ENCODE peak calls at places on chromosomes 7 and 10, in ten cellular contexts. H, E, K, V, D, T, Z, G, N and X are unnamed samples.

GRCh38 chr7:87886875-87887274 is 10.6 kb downstream of the DBF4 start:
- DNase-seq in H (peak), E (no peak), K (no peak), V (peak), D (no peak), T (peak), Z (peak), G (peak), N (no peak), X (no peak)

GRCh38 chr7:620885-621284 is 101.2 kb upstream of the PDGFA start:
- DNase-seq in H (peak), E (no peak), K (no peak), V (no peak), D (no peak), T (no peak), Z (peak), G (no peak), N (no peak), X (no peak)

GRCh38 chr10:27369832-27370231 is 129.2 kb upstream of the ACBD5 start:
- DNase-seq in H (no peak), E (no peak), K (no peak), V (peak), D (no peak), T (no peak), Z (peak), G (peak), N (no peak), X (no peak)

GRCh38 chr7:26987338-26987737 is 108.5 kb downstream of the HOXA1 start:
- DNase-seq in H (no peak), E (no peak), K (no peak), V (no peak), D (no peak), T (no peak), Z (no peak), G (no peak), N (no peak), X (no peak)

GRCh38 chr10:5625992-5626777 is 40.2 kb downstream of the ASB13 start:
- DNase-seq in H (no peak), E (no peak), K (no peak), V (no peak), D (no peak), T (no peak), Z (no peak), G (no peak), N (peak), X (no peak)

GRCh38 chr7:150450491-150450992 is at the start of gene GIMAP8:
- DNase-seq in H (no peak), E (peak), K (peak), V (no peak), D (peak), T (no peak), Z (no peak), G (no peak), N (peak), X (no peak)

GRCh38 chr7:148699024-148699771 is 495 bp downstream of the CUL1 start:
- DNase-seq in H (peak), E (peak), K (peak), V (peak), D (peak), T (peak), Z (peak), G (peak), N (peak), X (no peak)

GRCh38 chr7:68432585-68432984 is 1165.7 kb upstream of the AUTS2 start:
- DNase-seq in H (no peak), E (no peak), K (no peak), V (no peak), D (no peak), T (no peak), Z (no peak), G (peak), N (no peak), X (no peak)

GRCh38 chr10:78357027-78357672 is 323.5 kb downstream of the RPS24 start:
- DNase-seq in H (no peak), E (no peak), K (no peak), V (no peak), D (no peak), T (no peak), Z (no peak), G (no peak), N (no peak), X (no peak)

GRCh38 chr7:50509459-50509858 is 55.7 kb downstream of the DDC start:
- DNase-seq in H (no peak), E (no peak), K (no peak), V (peak), D (no peak), T (no peak), Z (no peak), G (peak), N (no peak), X (peak)

GRCh38 chr7:43619213-43620012 is 36.5 kb downstream of the STK17A start:
- DNase-seq in H (no peak), E (no peak), K (no peak), V (peak), D (no peak), T (peak), Z (no peak), G (no peak), N (no peak), X (no peak)

GRCh38 chr10:47045331-47045861 is 134.2 kb downstream of the PTPN20 start:
- DNase-seq in H (no peak), E (peak), K (no peak), V (no peak), D (peak), T (no peak), Z (no peak), G (no peak), N (peak), X (no peak)

DNA sequence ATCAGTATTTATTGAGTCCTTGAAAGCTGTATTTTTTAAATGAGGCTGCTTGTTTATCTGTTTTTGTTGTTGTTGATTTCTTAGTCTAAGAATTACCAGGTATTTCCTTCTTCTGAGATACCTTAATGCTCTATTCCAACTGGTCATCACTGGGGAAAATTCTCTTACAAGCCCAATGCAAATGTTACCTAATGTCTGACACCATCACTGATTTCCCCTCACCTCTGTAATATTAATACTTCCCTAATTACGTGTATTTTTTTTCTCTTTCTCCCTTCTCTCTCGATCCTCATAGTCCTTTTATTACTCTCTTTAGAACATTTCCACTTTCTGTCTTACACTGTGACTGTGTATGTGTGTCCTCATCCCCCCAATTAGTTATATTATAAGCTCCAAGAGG is 13.9 kb downstream of the HDAC9 start:
- DNase-seq in H (peak), E (no peak), K (no peak), V (no peak), D (no peak), T (no peak), Z (no peak), G (no peak), N (no peak), X (no peak)
- H3K4me3 ChIP-seq in H (peak), E (no peak), K (no peak), V (peak), D (no peak), T (peak), Z (peak), G (peak), N (no peak), X (peak)

GRCh38 chr7:151537818-151538561 is 18.3 kb upstream of the RHEB start:
- DNase-seq in H (peak), E (no peak), K (no peak), V (peak), D (no peak), T (no peak), Z (peak), G (peak), N (no peak), X (no peak)
- H3K4me3 ChIP-seq in H (no peak), E (no peak), K (no peak), V (no peak), D (no peak), T (no peak), Z (no peak), G (no peak), N (no peak), X (no peak)

DNA sequence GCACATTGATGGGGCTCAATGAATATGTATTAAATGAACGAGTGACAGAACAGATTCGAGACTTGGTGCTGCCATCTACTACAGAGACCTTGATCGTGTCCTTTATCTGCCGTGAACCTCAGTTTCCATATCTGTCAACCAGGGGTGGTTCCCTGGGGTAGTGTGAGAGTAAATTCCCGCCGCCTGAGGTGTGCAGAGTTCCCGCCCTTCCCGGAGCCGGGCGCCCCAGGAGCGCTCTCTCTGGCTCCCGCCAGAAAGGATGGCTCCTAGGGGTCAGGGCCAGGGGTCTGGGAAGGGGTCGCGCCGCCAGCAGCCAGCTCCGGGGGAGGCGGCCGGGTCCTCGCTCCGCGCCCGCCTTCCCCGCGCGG is 333 bp upstream of the PLCE1 start:
- DNase-seq in H (no peak), E (no peak), K (no peak), V (no peak), D (no peak), T (no peak), Z (no peak), G (no peak), N (no peak), X (no peak)
- H3K4me3 ChIP-seq in H (peak), E (peak), K (no peak), V (peak), D (peak), T (peak), Z (peak), G (peak), N (peak), X (peak)

GRCh38 chr10:104330168-104331117 is 7.8 kb downstream of the ITPRIP start:
- DNase-seq in H (peak), E (no peak), K (no peak), V (peak), D (no peak), T (peak), Z (peak), G (peak), N (no peak), X (peak)
- H3K4me3 ChIP-seq in H (no peak), E (peak), K (no peak), V (peak), D (no peak), T (no peak), Z (peak), G (no peak), N (no peak), X (no peak)

DNA sequence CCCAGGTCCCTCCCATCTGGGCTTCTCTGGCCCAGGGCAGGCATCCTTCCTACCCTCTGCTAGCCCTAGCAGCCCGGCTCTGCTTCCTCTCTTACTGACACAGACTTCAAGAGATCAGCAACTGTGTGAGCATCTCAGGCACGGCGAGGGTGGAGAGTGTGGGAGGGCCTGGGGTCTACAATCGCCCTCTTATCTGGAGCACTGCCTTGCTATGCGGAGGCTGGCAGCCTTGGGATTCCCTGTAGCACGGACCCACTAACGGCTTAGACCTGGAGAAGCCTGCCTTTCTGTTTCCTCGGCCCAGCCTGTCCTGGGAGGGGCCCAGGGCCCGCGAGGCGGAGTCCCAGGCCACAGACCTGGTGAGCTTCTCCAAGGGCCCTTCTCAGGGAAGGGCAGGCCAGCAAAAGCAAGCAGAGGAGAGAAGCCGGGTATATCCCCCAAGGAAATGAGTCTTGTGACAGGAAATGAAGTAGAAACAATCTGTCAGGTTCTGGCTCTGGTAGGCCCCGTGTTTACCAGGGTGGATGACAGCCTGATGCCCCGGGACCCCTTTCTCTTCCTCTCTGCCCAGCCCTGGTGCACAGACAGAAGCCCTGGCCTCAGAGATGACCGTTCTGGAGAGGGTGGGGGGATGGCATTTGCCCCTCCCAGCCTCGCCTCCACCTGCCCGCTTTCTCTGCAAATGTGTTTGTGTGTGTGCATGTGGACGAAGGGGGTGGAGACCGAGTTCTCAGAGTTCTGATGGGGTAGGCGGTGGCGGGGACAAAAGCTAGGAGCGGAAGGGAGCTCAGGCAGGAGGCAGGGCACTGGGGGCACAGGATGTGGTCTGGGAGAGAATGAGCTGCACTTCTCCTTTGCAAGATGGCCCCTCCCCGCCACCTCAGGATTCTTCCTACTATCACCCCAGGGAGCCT is 2.5 kb downstream of the LRCH4 start:
- DNase-seq in H (peak), E (peak), K (peak), V (no peak), D (peak), T (peak), Z (peak), G (no peak), N (peak), X (no peak)
- H3K4me3 ChIP-seq in H (peak), E (peak), K (peak), V (no peak), D (peak), T (peak), Z (peak), G (peak), N (no peak), X (peak)